ENCODE peak calls at places on chromosome 2, in eight cellular contexts. X, M, Q, V, C, U, J and P are unnamed samples.

GRCh38 chr2:100197643-100198153 is 55.3 kb upstream of the AFF3 start:
- DNase-seq in X (no peak), M (no peak), C (peak; percentile 53), J (peak; percentile 72), U (peak; percentile 56), Q (no peak), V (peak; percentile 46), P (peak; percentile 3)

GRCh38 chr2:112004246-112004645 is 50.8 kb upstream of the TMEM87B start:
- DNase-seq in M (no peak), Q (peak; percentile 51), X (no peak), V (no peak), J (peak; percentile 28), U (peak; percentile 66), C (no peak), P (peak; percentile 8)

GRCh38 chr2:204027105-204027504 is 90.5 kb downstream of the ICOS start:
- DNase-seq in C (no peak), J (no peak), X (peak; percentile 33), V (peak; percentile 47), M (peak; percentile 36), U (no peak), Q (no peak), P (no peak)

GRCh38 chr2:241064008-241064801 is 37.9 kb downstream of the MTERF4 start:
- DNase-seq in M (peak; percentile 44), Q (no peak), V (no peak), C (peak; percentile 85), U (peak; percentile 66), J (peak; percentile 69), X (no peak), P (no peak)

GRCh38 chr2:220370764-220371163 is 743.3 kb downstream of the SLC4A3 start:
- DNase-seq in Q (no peak), M (no peak), V (peak; percentile 21), U (no peak), X (no peak), J (no peak), C (no peak), P (no peak)

GRCh38 chr2:24959761-24960160 is 12.0 kb downstream of the DNAJC27 start:
- DNase-seq in J (no peak), Q (no peak), V (no peak), X (no peak), U (no peak), C (no peak), M (no peak), P (no peak)

GRCh38 chr2:240024766-240025165 is 376 bp downstream of the NDUFA10 start:
- DNase-seq in M (peak; percentile 22), V (no peak), C (no peak), U (no peak), Q (no peak), X (no peak), J (no peak), P (no peak)

GRCh38 chr2:27308359-27308875 is at the start of gene UCN:
- DNase-seq in J (no peak), U (no peak), M (peak; percentile 38), Q (no peak), X (no peak), V (peak; percentile 21), C (peak; percentile 61), P (no peak)

GRCh38 chr2:105804266-105804665 is 59.6 kb downstream of the NCK2 start:
- DNase-seq in V (peak; percentile 16), C (no peak), X (no peak), Q (no peak), J (no peak), U (no peak), M (no peak), P (no peak)

GRCh38 chr2:192128655-192129054 is 66.1 kb downstream of the TMEFF2 start:
- DNase-seq in V (peak; percentile 43), M (no peak), U (no peak), C (no peak), Q (no peak), X (no peak), J (no peak), P (no peak)

GRCh38 chr2:111119847-111120252 is 864 bp upstream of the BCL2L11 start:
- DNase-seq in U (no peak), J (no peak), X (peak; percentile 16), V (no peak), M (no peak), Q (no peak), C (no peak), P (no peak)

GRCh38 chr2:155099784-155100183 is 401.3 kb downstream of the KCNJ3 start:
- DNase-seq in V (no peak), C (peak; percentile 19), J (no peak), M (no peak), X (no peak), U (no peak), Q (no peak), P (no peak)

GRCh38 chr2:23843051-23843976 is 83.6 kb downstream of the ATAD2B start:
- DNase-seq in V (peak; percentile 79), C (no peak), M (no peak), X (no peak), J (no peak), U (no peak), Q (no peak), P (no peak)

GRCh38 chr2:100893753-100894530 is 74.0 kb downstream of the NPAS2 start:
- DNase-seq in C (no peak), X (no peak), J (no peak), V (peak; percentile 42), U (no peak), Q (no peak), M (no peak), P (no peak)

GRCh38 chr2:147273628-147274027 is 571.2 kb upstream of the ACVR2A start:
- DNase-seq in C (no peak), J (no peak), X (no peak), U (no peak), M (no peak), Q (no peak), V (no peak), P (no peak)

GRCh38 chr2:240237609-240238151 is 97.2 kb upstream of the OTOS start:
- DNase-seq in Q (no peak), X (no peak), U (no peak), J (no peak), C (peak; percentile 81), V (peak; percentile 79), M (peak; percentile 57), P (no peak)

GRCh38 chr2:2743164-2743571 is 412.1 kb upstream of the MYT1L start:
- DNase-seq in J (no peak), U (peak; percentile 51), C (no peak), X (no peak), M (peak; percentile 67), Q (peak; percentile 73), V (peak; percentile 49), P (no peak)

GRCh38 chr2:108363048-108363899 is 14.5 kb upstream of the SULT1C4 start:
- DNase-seq in C (no peak), M (no peak), V (no peak), X (no peak), Q (no peak), U (no peak), J (no peak), P (no peak)

GRCh38 chr2:168348076-168348475 is 100.7 kb upstream of the STK39 start:
- DNase-seq in V (peak; percentile 15), Q (no peak), U (no peak), J (no peak), C (no peak), M (peak; percentile 27), X (no peak), P (no peak)

GRCh38 chr2:239290618-239291504 is 110.0 kb downstream of the HDAC4 start:
- DNase-seq in Q (peak; percentile 60), C (no peak), V (peak; percentile 80), U (no peak), X (no peak), J (no peak), M (peak; percentile 64), P (peak; percentile 25)

GRCh38 chr2:240993446-240994160 is 4.8 kb upstream of the SNED1 start:
- DNase-seq in M (no peak), J (no peak), V (no peak), X (no peak), C (peak; percentile 29), Q (no peak), U (no peak), P (no peak)

DNA sequence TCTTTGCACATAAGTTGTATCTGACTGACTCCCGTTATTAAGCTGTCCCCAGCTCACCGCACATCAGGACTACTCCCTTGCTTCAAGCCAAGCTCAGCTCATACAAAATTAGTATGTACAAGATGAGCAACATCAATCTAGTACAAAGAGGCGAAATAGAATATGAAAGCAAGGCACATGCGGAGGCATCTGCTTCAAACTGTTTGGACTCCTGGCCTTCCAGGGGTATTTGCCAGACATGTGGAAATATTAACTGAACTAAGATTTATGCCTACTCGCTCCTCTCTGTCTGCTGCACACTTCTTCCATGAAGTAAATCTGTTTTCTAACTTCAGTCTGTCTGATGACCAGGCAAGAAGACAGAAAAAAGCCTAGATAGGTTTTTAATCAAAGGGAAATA is 499.8 kb downstream of the PID1 start:
- DNase-seq in Q (no peak), J (no peak), X (no peak), V (no peak), C (no peak), U (no peak), M (no peak), P (no peak)
- H3K27ac ChIP-seq in Q (no peak overlapping the region), J (peak overlapping the region; percentile 4), X (no peak overlapping the region), V (no peak overlapping the region), C (no peak overlapping the region), U (peak overlapping the region; percentile 50), M (no peak overlapping the region), P (no peak overlapping the region)

GRCh38 chr2:68736086-68736485 is 1.5 kb downstream of the ARHGAP25 start:
- DNase-seq in C (no peak), M (no peak), V (no peak), X (no peak), U (no peak), J (no peak), Q (no peak), P (no peak)
- H3K27ac ChIP-seq in C (peak overlapping the region; percentile 42), M (no peak overlapping the region), V (no peak overlapping the region), X (peak overlapping the region; percentile 62), U (no peak overlapping the region), J (no peak overlapping the region), Q (no peak overlapping the region), P (peak overlapping the region; percentile 31)

GRCh38 chr2:234249006-234249405 is 198.5 kb downstream of the SPP2 start:
- DNase-seq in U (no peak), M (no peak), C (no peak), X (no peak), V (no peak), J (no peak), Q (no peak), P (no peak)
- H3K27ac ChIP-seq in U (no peak overlapping the region), M (peak overlapping the region; percentile 82), C (no peak overlapping the region), X (no peak overlapping the region), V (peak overlapping the region; percentile 95), J (no peak overlapping the region), Q (no peak overlapping the region), P (no peak overlapping the region)

GRCh38 chr2:12277305-12278034 is 439.3 kb upstream of the TRIB2 start:
- DNase-seq in M (no peak), U (no peak), V (peak; percentile 29), C (no peak), X (no peak), Q (no peak), J (no peak), P (no peak)
- H3K27ac ChIP-seq in M (no peak overlapping the region), U (no peak overlapping the region), V (no peak overlapping the region), C (no peak overlapping the region), X (peak overlapping the region; percentile 71), Q (no peak overlapping the region), J (no peak overlapping the region), P (no peak overlapping the region)